ENCODE peak calls at places on chromosomes 2 and 18, in nine cellular contexts. P is GM23338, F is PC-9, O is neural progenitor cell, D is MM.1S, K is mammary epithelial cell, Y is K562, H is GM23248, Z is astrocyte. G is an unnamed sample.

GRCh38 chr2:200654823-200655222 is 69.0 kb downstream of the AOX1 start:
- DNase-seq in F (no peak), H (no peak), K (no peak), Z (no peak), D (no peak), Y (no peak), P (no peak), O (no peak), G (no peak)

GRCh38 chr2:236170678-236171212 is 2.6 kb upstream of the GBX2 start:
- DNase-seq in Z (no peak), F (no peak), D (no peak), H (no peak), K (no peak), Y (no peak), O (peak; percentile 24), P (no peak), G (no peak)

GRCh38 chr2:191318037-191318728 is 73.0 kb downstream of the MYO1B start:
- DNase-seq in D (no peak), H (peak; percentile 74), Y (no peak), O (no peak), K (no peak), P (no peak), Z (peak; percentile 71), F (no peak), G (peak; percentile 77)

GRCh38 chr18:13915973-13916372 is 637 bp upstream of the MC2R start:
- DNase-seq in D (no peak), O (no peak), K (no peak), F (no peak), Y (no peak), Z (peak; percentile 40), H (no peak), P (no peak), G (no peak)

GRCh38 chr2:240992572-240993291 is 5.7 kb upstream of the SNED1 start:
- DNase-seq in F (no peak), O (no peak), K (no peak), H (no peak), Y (no peak), Z (no peak), P (no peak), D (no peak), G (no peak)

GRCh38 chr2:197628043-197628500 is 47.3 kb downstream of the RFTN2 start:
- DNase-seq in P (peak; percentile 27), Z (peak; percentile 13), K (peak; percentile 68), F (no peak), Y (no peak), O (peak; percentile 76), D (no peak), H (peak; percentile 66), G (no peak)

GRCh38 chr2:180077295-180077906 is 70.3 kb upstream of the CWC22 start:
- DNase-seq in P (peak; percentile 48), Y (peak; percentile 13), H (peak; percentile 40), K (peak; percentile 6), F (no peak), D (peak; percentile 46), Z (peak; percentile 18), O (peak; percentile 17), G (peak; percentile 25)

GRCh38 chr2:222561817-222562424 is 94.0 kb downstream of the FARSB start:
- DNase-seq in Y (peak; percentile 42), P (peak; percentile 90), F (peak; percentile 59), H (peak; percentile 49), D (peak; percentile 47), O (peak; percentile 90), Z (no peak), K (peak; percentile 39), G (peak; percentile 20)

GRCh38 chr18:13540783-13541182 is 185.6 kb downstream of the FAM210A start:
- DNase-seq in O (no peak), H (no peak), F (no peak), K (no peak), Z (no peak), Y (no peak), D (no peak), P (no peak), G (no peak)

GRCh38 chr2:15298769-15299168 is 262.4 kb downstream of the NBAS start:
- DNase-seq in P (no peak), K (peak; percentile 5), O (no peak), H (peak; percentile 54), D (no peak), Z (peak; percentile 26), Y (no peak), F (no peak), G (peak; percentile 86)

GRCh38 chr2:6926071-6926732 is 9.0 kb downstream of the RNF144A start:
- DNase-seq in K (no peak), P (no peak), Z (no peak), O (no peak), H (no peak), F (no peak), Y (no peak), D (no peak), G (no peak)

GRCh38 chr2:10614940-10615339 is 74.8 kb downstream of the NOL10 start:
- DNase-seq in O (no peak), H (peak; percentile 48), F (no peak), K (peak; percentile 68), Z (peak; percentile 31), P (no peak), D (no peak), Y (no peak), G (peak; percentile 48)

GRCh38 chr2:199379251-199379650 is 78.5 kb downstream of the SATB2 start:
- DNase-seq in P (no peak), H (peak; percentile 42), Y (no peak), D (no peak), Z (peak; percentile 58), F (peak; percentile 46), K (peak; percentile 52), O (no peak), G (peak; percentile 64)
- TF ChIP-seq EZH2 in P (no peak), H (no peak), Y (no peak), D (no peak), Z (no peak), F (no peak), K (no peak), O (no peak), G (no peak)

GRCh38 chr2:188897096-188897495 is 77.1 kb upstream of the COL3A1 start:
- DNase-seq in Z (peak; percentile 65), K (no peak), Y (no peak), H (peak; percentile 60), O (no peak), F (no peak), P (no peak), D (no peak), G (peak; percentile 69)
- H3K4me2 ChIP-seq in Z (no peak overlapping the region), K (no peak overlapping the region), Y (no peak overlapping the region), H (peak overlapping the region; percentile 68), O (no peak overlapping the region), F (no peak overlapping the region), P (no peak overlapping the region), D (no peak overlapping the region), G (no peak overlapping the region)

GRCh38 chr2:232927793-232928563 is 57.9 kb downstream of the SNORC start:
- DNase-seq in P (peak; percentile 68), K (no peak), Y (no peak), O (peak; percentile 90), H (peak; percentile 26), F (no peak), Z (no peak), D (no peak), G (no peak)

GRCh38 chr2:232926448-232927040 is 56.5 kb downstream of the SNORC start:
- DNase-seq in H (no peak), F (no peak), D (no peak), Z (no peak), Y (no peak), O (peak; percentile 53), K (no peak), P (peak; percentile 31), G (no peak)

GRCh38 chr2:232927041-232927792 is 57.2 kb downstream of the SNORC start:
- DNase-seq in P (peak; percentile 35), Z (no peak), F (no peak), D (no peak), K (peak; percentile 25), Y (no peak), H (peak; percentile 35), O (peak; percentile 45), G (peak; percentile 36)

GRCh38 chr2:232929303-232930123 is 59.4 kb downstream of the SNORC start:
- DNase-seq in P (no peak), F (no peak), Z (no peak), H (no peak), Y (no peak), D (no peak), O (no peak), K (no peak), G (no peak)

DNA sequence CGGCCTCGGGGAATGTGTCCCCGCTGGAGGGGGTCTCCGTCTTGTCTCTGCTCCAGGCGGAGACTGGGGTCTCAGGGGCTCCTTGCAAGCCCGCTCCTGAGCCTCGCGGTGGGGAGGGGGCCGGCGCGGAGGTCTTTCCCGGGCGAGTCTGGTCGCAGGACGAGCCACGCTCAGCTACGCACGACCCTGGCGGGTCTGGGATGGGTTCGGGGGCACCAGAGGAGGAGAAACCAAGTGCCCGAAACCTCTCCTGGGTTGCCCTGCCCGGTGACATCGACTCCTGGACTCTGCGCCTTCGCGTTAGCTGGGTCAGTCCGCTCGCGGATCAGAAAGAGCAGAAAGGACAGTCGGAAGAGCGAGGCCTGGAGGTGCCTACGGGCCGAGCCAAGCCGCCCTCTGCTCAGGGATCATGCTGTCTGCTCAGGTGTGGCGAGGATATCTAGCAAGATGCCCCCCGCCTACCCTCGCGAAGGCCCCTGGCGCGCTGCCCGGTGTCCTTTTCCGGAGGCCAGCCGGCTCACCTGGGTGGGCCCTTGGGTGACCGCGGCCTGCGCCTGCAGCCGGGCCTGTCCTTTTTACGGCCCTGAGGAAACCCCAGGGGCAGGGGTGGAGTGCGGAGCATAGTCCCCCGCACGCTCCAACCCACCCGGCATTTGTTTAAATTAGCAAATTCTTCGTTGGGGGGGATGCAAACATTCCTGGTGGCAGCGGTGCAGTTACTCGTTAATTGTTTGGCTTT is 58.7 kb downstream of the SNORC start:
- DNase-seq in D (no peak), K (no peak), H (no peak), F (no peak), P (peak; percentile 64), Y (no peak), Z (no peak), O (peak; percentile 59), G (no peak)
- TF ChIP-seq EZH2 in D (no peak), K (no peak), H (no peak), F (no peak), P (peak; percentile 73), Y (no peak), Z (peak; percentile 87), O (peak; percentile 93), G (peak; percentile 21)

GRCh38 chr2:37619230-37619956 is 52.0 kb downstream of the CDC42EP3 start:
- DNase-seq in F (no peak), Z (no peak), D (no peak), Y (no peak), P (no peak), H (peak; percentile 46), K (no peak), O (no peak), G (no peak)

GRCh38 chr2:37616674-37616999 is 54.8 kb downstream of the CDC42EP3 start:
- DNase-seq in O (peak; percentile 2), Y (peak; percentile 41), F (no peak), H (peak; percentile 38), D (peak; percentile 85), Z (peak; percentile 89), P (no peak), K (peak; percentile 54), G (no peak)

GRCh38 chr2:37619957-37620295 is 51.5 kb downstream of the CDC42EP3 start:
- DNase-seq in P (no peak), Y (no peak), Z (no peak), O (no peak), F (no peak), H (peak; percentile 54), D (no peak), K (no peak), G (no peak)

GRCh38 chr2:37617119-37617892 is 54.1 kb downstream of the CDC42EP3 start:
- DNase-seq in P (no peak), Z (no peak), H (no peak), Y (no peak), D (peak; percentile 35), O (no peak), K (no peak), F (no peak), G (no peak)

GRCh38 chr2:37618326-37618725 is 53.1 kb downstream of the CDC42EP3 start:
- DNase-seq in O (no peak), Z (no peak), F (no peak), H (no peak), P (no peak), Y (no peak), K (no peak), D (no peak), G (no peak)
- H3K4me2 ChIP-seq in O (no peak overlapping the region), Z (no peak overlapping the region), F (no peak overlapping the region), H (no peak overlapping the region), P (no peak overlapping the region), Y (no peak overlapping the region), K (no peak overlapping the region), D (no peak overlapping the region), G (no peak overlapping the region)